ENCODE peak calls at places on chromosomes 11 and 22, in seven cellular contexts. D, Z, R, H, K, J and M are unnamed samples.
A peak's percentile ranks its signal among the peaks of the same experiment; 100 is the strongest.

GRCh38 chr22:27405672-27406388 is 395.7 kb downstream of the MN1 start:
- DNase-seq in D (peak; percentile 65), Z (peak; percentile 60), R (peak; percentile 52), H (peak; percentile 52), K (peak; percentile 60), J (no peak), M (no peak)

GRCh38 chr11:58060939-58061672 is 30.4 kb downstream of the OR6Q1 start:
- DNase-seq in D (no peak), Z (no peak), R (no peak), H (no peak), K (no peak), J (no peak), M (no peak)

GRCh38 chr11:12531020-12531419 is 143.2 kb upstream of the TEAD1 start:
- DNase-seq in D (no peak), Z (no peak), R (no peak), H (no peak), K (no peak), J (no peak), M (no peak)

GRCh38 chr22:21972293-21972779 is 10.3 kb downstream of the TOP3B start:
- DNase-seq in D (peak; percentile 36), Z (peak; percentile 49), R (peak; percentile 45), H (no peak), K (no peak), J (no peak), M (no peak)

GRCh38 chr11:3867209-3868071 is 12.0 kb downstream of the STIM1 start:
- DNase-seq in D (peak; percentile 80), Z (peak; percentile 55), R (no peak), H (no peak), K (no peak), J (no peak), M (no peak)

GRCh38 chr11:115226556-115226955 is 277.7 kb downstream of the CADM1 start:
- DNase-seq in D (peak; percentile 19), Z (peak; percentile 93), R (no peak), H (no peak), K (peak; percentile 49), J (peak; percentile 49), M (peak; percentile 91)

GRCh38 chr11:20042025-20042639 is 118.1 kb downstream of the DBX1 start:
- DNase-seq in D (no peak), Z (peak; percentile 39), R (no peak), H (no peak), K (no peak), J (no peak), M (no peak)

GRCh38 chr11:48044577-48044976 is 64.2 kb downstream of the PTPRJ start:
- DNase-seq in D (no peak), Z (no peak), R (no peak), H (no peak), K (peak; percentile 64), J (no peak), M (no peak)

GRCh38 chr11:74739546-74740270 is 8.5 kb upstream of the CHRDL2 start:
- DNase-seq in D (peak; percentile 79), Z (peak; percentile 84), R (peak; percentile 36), H (peak; percentile 51), K (no peak), J (peak; percentile 28), M (no peak)

GRCh38 chr11:134576286-134576685 is 164.2 kb upstream of the B3GAT1 start:
- DNase-seq in D (no peak), Z (no peak), R (no peak), H (no peak), K (no peak), J (no peak), M (no peak)

GRCh38 chr11:126311464-126312291 is 7.8 kb downstream of the DCPS start:
- DNase-seq in D (no peak), Z (no peak), R (no peak), H (no peak), K (no peak), J (no peak), M (no peak)

GRCh38 chr11:126310992-126311310 is 7.1 kb downstream of the DCPS start:
- DNase-seq in D (no peak), Z (no peak), R (no peak), H (no peak), K (no peak), J (no peak), M (no peak)

GRCh38 chr11:126313826-126314225 is 10.0 kb downstream of the DCPS start:
- DNase-seq in D (no peak), Z (no peak), R (no peak), H (no peak), K (no peak), J (no peak), M (no peak)

GRCh38 chr11:126310229-126310991 is 6.5 kb downstream of the DCPS start:
- DNase-seq in D (peak; percentile 85), Z (peak; percentile 82), R (peak; percentile 81), H (peak; percentile 85), K (peak; percentile 73), J (no peak), M (no peak)

DNA sequence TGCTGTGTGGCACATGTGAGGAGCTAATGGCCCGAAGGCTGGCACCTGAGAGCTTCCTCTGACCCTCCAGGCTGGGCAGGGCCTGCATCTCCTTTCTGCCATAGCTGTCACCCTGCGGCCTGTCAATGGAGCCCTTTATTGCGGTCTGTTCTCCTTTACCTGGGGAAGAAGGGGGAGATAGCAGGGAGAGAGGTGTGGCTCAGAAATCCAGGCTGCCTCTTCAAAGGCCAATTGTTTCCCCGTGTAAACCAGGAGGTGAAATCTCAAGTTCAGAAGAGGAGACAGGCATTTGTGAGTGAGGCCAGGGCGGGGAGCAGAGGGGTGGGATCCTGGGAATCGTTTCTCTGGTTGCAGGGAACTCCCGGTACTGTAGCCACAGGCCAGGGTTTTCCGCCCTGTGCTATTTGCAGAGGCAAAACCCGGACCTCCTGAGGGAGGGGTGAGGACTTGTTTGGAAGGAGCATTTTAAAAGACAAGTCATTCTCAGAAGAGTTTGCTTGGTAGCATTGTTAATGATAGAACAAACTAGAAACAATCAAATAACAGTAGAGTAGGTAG is 9.1 kb downstream of the DCPS start:
- DNase-seq in D (no peak), Z (no peak), R (peak; percentile 52), H (no peak), K (peak; percentile 11), J (no peak), M (no peak)
- H3K4me3 ChIP-seq in D (no peak overlapping the region), Z (no peak overlapping the region), R (no peak overlapping the region), H (no peak overlapping the region), K (no peak overlapping the region), J (no peak overlapping the region), M (no peak overlapping the region)

DNA sequence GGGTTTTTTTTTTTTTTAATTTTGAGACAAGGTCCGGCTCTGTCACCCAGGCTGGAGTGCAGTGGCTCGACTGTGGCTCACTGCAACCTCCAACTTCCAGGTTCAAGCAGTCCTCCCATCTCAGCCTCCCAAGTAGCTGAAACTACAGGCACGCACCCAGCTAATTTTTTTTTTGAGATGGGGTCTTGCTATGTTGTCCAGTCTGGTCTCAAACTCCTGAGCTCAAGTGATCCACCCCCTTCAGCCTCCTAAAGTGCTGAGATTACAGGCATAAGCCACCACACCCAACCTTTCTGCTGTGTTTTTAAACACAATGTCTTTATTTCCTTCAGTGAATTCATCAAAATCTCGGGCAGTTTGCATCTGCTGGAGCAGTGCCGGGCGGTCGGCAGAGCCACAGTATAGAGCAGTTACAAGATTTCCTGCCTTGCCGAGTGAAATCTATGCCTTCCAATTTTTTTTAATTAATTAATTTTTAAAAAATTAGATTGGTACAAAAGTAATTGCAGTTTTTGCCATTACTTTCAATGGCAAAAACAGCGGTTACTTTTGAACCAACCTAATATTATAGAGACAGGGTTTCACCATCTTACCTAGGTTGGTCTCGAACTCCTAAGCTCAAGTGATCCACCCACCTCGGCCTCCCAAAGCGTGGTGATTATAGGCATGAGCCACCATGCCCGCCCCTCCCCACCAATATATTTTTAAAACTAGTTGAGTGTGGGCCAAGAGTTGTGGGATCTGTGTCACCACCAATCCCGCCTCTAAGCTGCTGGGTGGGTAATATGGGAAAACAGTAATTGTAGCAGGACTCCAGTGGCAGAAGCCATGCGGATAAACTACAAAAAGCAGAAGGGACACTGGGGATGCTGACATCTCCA is 2.7 kb upstream of the ACY3 start:
- DNase-seq in D (no peak), Z (no peak), R (no peak), H (no peak), K (no peak), J (no peak), M (no peak)
- H3K4me3 ChIP-seq in D (no peak overlapping the region), Z (no peak overlapping the region), R (no peak overlapping the region), H (no peak overlapping the region), K (no peak overlapping the region), J (no peak overlapping the region), M (no peak overlapping the region)

DNA sequence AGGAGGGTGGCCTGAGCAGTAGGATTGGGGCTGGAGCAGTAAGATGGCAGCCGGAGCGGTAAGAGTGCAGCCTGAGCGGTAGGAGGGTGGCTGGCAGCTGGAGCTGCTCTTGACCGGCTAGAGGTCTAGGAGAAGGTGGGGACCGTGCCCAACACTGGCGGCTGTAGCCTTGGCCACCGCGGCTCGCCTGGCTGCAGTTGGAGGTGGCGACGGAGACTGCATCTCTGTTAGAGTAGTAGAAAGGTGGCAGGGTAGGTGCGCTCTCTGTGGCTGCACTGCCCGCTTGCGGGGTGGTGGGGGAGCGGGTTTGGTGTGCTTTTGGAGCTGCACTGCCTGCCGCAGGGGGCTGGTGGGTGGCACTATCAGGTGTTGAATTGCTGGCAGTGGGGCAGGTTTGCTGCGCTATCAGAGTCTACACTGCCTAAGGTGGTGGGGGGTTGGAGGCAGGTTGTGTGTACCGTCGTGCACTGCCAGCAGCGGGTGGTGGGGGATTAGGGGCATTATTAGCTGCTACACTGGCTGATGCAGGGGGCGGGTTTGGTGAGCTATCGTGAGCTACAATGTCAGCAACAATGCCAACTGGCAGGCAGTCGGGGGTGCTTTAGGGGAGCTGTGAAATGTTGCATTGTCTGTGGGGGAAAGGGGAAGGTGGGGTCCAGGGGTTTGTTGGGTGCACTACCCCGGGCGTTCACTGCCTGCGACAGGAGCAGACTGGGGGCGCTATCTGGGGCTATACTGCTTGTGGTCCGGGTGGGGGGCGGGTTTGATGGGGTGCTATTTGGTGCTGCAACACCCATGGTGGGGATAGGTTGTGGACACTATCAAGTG is 4461.3 kb upstream of the OR11H1 start:
- DNase-seq in D (no peak), Z (no peak), R (no peak), H (no peak), K (peak; percentile 57), J (no peak), M (no peak)
- H3K4me3 ChIP-seq in D (no peak overlapping the region), Z (no peak overlapping the region), R (no peak overlapping the region), H (no peak overlapping the region), K (no peak overlapping the region), J (no peak overlapping the region), M (no peak overlapping the region)

GRCh38 chr11:118878187-118878586 is 5.5 kb upstream of the CXCR5 start:
- DNase-seq in D (no peak), Z (no peak), R (no peak), H (no peak), K (no peak), J (no peak), M (no peak)
- H3K4me3 ChIP-seq in D (no peak overlapping the region), Z (no peak overlapping the region), R (no peak overlapping the region), H (no peak overlapping the region), K (no peak overlapping the region), J (no peak overlapping the region), M (no peak overlapping the region)

GRCh38 chr22:39947488-39948216 is 12.5 kb upstream of the TMA7B start:
- DNase-seq in D (no peak), Z (no peak), R (no peak), H (no peak), K (peak; percentile 78), J (no peak), M (no peak)
- H3K4me3 ChIP-seq in D (no peak overlapping the region), Z (no peak overlapping the region), R (no peak overlapping the region), H (no peak overlapping the region), K (no peak overlapping the region), J (no peak overlapping the region), M (no peak overlapping the region)